ENCODE peak calls at places on chromosomes 1 and 21, in six cellular contexts. I is HFF-Myc, N is cardiac muscle cell, E is cardiac fibroblast, Q is type B pancreatic cell, O is AG04450. S is an unnamed sample.

GRCh38 chr1:66304128-66304527 is 229.8 kb upstream of the SGIP1 start:
- DNase-seq in O (no peak), I (no peak), E (no peak), N (no peak), Q (no peak), S (no peak)

GRCh38 chr1:187038789-187039188 is 210.0 kb downstream of the PLA2G4A start:
- DNase-seq in O (peak; percentile 7), I (no peak), Q (no peak), E (peak; percentile 54), N (no peak), S (no peak)

GRCh38 chr1:92711473-92712165 is 73.3 kb downstream of the EVI5 start:
- DNase-seq in N (no peak), E (no peak), I (no peak), Q (no peak), O (no peak), S (no peak)

GRCh38 chr1:18217398-18218043 is 109.9 kb downstream of the IGSF21 start:
- DNase-seq in Q (no peak), E (peak; percentile 5), I (no peak), N (peak; percentile 31), O (no peak), S (peak; percentile 28)

GRCh38 chr1:92502247-92502646 is 15.5 kb upstream of the GFI1 start:
- DNase-seq in N (no peak), I (no peak), E (peak; percentile 75), O (peak; percentile 7), Q (no peak), S (no peak)

GRCh38 chr1:117188268-117189108 is 22.2 kb downstream of the VTCN1 start:
- DNase-seq in O (no peak), Q (no peak), I (no peak), E (no peak), N (no peak), S (no peak)

GRCh38 chr1:204628868-204629267 is 56.7 kb downstream of the LRRN2 start:
- DNase-seq in N (no peak), Q (no peak), I (no peak), O (no peak), E (no peak), S (no peak)

GRCh38 chr1:183019126-183019740 is 4.0 kb upstream of the LAMC1 start:
- DNase-seq in Q (no peak), E (no peak), N (no peak), I (no peak), O (no peak), S (no peak)

GRCh38 chr1:42318601-42319000 is 16.4 kb downstream of the FOXJ3 start:
- DNase-seq in N (no peak), O (no peak), E (no peak), I (no peak), Q (no peak), S (no peak)

GRCh38 chr1:118201524-118201923 is 16.5 kb upstream of the SPAG17 start:
- DNase-seq in I (no peak), O (no peak), E (no peak), Q (no peak), N (no peak), S (no peak)

GRCh38 chr1:93349231-93350135 is 3.8 kb downstream of the DR1 start:
- DNase-seq in O (no peak), E (peak; percentile 52), I (no peak), Q (no peak), N (no peak), S (no peak)

GRCh38 chr21:29346771-29347170 is 48.0 kb downstream of the BACH1 start:
- DNase-seq in N (no peak), E (no peak), O (no peak), Q (no peak), I (no peak), S (no peak)

GRCh38 chr1:184366992-184367391 is 19.8 kb upstream of the C1orf21 start:
- DNase-seq in E (peak; percentile 82), I (no peak), Q (no peak), O (no peak), N (no peak), S (no peak)

GRCh38 chr1:179016694-179017382 is 8.9 kb upstream of the FAM20B start:
- DNase-seq in E (peak; percentile 90), Q (no peak), I (peak; percentile 87), N (no peak), O (peak; percentile 47), S (no peak)

GRCh38 chr1:218728994-218729393 is 383.9 kb downstream of the TGFB2 start:
- DNase-seq in O (no peak), Q (no peak), N (peak; percentile 74), I (no peak), E (no peak), S (no peak)

GRCh38 chr1:90494748-90495282 is 222.3 kb downstream of the BARHL2 start:
- DNase-seq in I (no peak), Q (no peak), E (no peak), O (no peak), N (no peak), S (no peak)

GRCh38 chr1:100445565-100445964 is 92.4 kb upstream of the GPR88 start:
- DNase-seq in N (no peak), O (no peak), E (no peak), I (no peak), Q (no peak), S (no peak)

GRCh38 chr21:32475162-32475812 is 62.8 kb downstream of the EVA1C start:
- DNase-seq in N (no peak), E (peak; percentile 86), Q (no peak), I (peak; percentile 15), O (no peak), S (no peak)

GRCh38 chr1:147768582-147768981 is 8.2 kb upstream of the GJA5 start:
- DNase-seq in Q (no peak), O (no peak), E (no peak), N (no peak), I (no peak), S (no peak)

GRCh38 chr1:107897428-107898339 is 67.3 kb downstream of the VAV3 start:
- DNase-seq in I (no peak), N (no peak), E (no peak), Q (no peak), O (no peak), S (no peak)

GRCh38 chr1:8078176-8078671 is 52.1 kb upstream of the ERRFI1 start:
- DNase-seq in O (no peak), E (peak; percentile 90), Q (no peak), I (no peak), N (no peak), S (no peak)

GRCh38 chr1:159177273-159177907 is 6.0 kb downstream of the CADM3 start:
- DNase-seq in Q (no peak), I (peak; percentile 43), N (peak; percentile 94), E (peak; percentile 75), O (peak; percentile 16), S (peak; percentile 70)

GRCh38 chr1:187933562-187934419 is 1105.0 kb downstream of the PLA2G4A start:
- DNase-seq in E (no peak), Q (no peak), N (no peak), O (no peak), I (no peak), S (no peak)

GRCh38 chr1:225866061-225866844 is 15.9 kb downstream of the TMEM63A start:
- DNase-seq in O (peak; percentile 30), N (no peak), I (no peak), Q (no peak), E (peak; percentile 78), S (peak; percentile 43)

DNA sequence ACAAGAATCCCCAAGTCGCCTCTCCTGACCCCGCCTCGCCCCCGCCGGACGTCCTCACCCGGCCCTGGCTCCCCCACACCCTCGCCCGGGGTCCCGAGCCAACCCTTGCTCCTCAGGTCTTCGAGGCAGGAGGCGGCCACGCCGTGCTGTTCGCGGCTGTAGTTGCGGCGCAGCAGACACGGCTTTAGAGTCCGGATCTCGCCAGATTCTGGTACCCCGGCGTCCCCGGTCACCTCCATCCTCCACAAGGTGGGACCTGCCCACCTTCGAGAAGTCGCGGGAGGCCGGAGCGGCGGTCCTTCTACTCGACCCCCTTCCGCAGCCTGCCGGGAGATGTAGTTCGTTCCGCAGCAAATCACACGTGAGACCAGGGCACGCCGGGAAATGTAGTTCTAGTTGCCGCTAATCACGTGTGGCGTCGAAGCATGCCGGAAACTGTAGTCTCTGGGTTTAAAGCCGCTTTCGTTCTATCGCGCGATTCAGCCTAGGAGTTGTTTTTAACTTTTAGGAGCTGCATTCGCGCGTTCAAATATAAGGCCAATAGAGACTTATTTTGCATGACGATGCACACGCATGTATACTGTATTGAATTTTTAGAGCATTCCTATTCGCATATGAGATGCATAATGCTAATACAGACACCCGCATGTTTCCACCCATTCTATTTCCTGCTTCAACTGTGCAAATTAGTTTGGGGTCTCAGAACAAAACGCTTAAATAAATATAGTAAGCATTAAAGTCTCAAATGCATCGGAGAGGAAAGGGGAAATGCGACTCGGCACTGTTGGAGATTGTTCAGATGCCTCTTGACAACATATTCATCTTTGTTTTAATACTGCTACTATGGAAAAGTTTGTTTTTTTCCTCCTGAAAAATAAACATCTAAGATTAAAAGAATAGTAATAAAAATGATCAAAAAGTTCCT is at the start of gene DFFA:
- DNase-seq in E (peak; percentile 97), O (peak; percentile 92), N (peak; percentile 98), Q (peak; percentile 92), I (peak; percentile 94), S (peak; percentile 91)
- TF ChIP-seq CTCF in E (no peak), O (no peak), N (no peak), Q (no peak), I (no peak), S (no peak)

GRCh38 chr1:115476616-115477015 is 138.6 kb upstream of the NGF start:
- DNase-seq in N (no peak), I (no peak), O (no peak), E (no peak), Q (peak; percentile 16), S (no peak)
- TF ChIP-seq CTCF in N (peak; percentile 20), I (peak; percentile 34), O (peak; percentile 33), E (no peak), Q (no peak), S (no peak)

GRCh38 chr1:44030606-44031050 is 634 bp downstream of the SLC6A9 start:
- DNase-seq in N (peak; percentile 85), I (no peak), E (peak; percentile 47), Q (peak; percentile 83), O (no peak), S (peak; percentile 66)
- TF ChIP-seq CTCF in N (peak; percentile 22), I (peak; percentile 6), E (no peak), Q (peak; percentile 46), O (peak; percentile 26), S (no peak)

GRCh38 chr1:53727461-53727860 is 11.5 kb downstream of the GLIS1 start:
- DNase-seq in E (no peak), N (no peak), Q (no peak), O (no peak), I (no peak), S (no peak)

GRCh38 chr1:53726009-53726600 is 12.9 kb downstream of the GLIS1 start:
- DNase-seq in E (no peak), I (no peak), O (no peak), Q (no peak), N (no peak), S (no peak)

GRCh38 chr1:53722025-53722424 is 16.9 kb downstream of the GLIS1 start:
- DNase-seq in O (no peak), E (peak; percentile 35), I (no peak), N (no peak), Q (no peak), S (no peak)

GRCh38 chr1:53728196-53728595 is 10.8 kb downstream of the GLIS1 start:
- DNase-seq in E (no peak), Q (no peak), O (no peak), N (no peak), I (no peak), S (no peak)

DNA sequence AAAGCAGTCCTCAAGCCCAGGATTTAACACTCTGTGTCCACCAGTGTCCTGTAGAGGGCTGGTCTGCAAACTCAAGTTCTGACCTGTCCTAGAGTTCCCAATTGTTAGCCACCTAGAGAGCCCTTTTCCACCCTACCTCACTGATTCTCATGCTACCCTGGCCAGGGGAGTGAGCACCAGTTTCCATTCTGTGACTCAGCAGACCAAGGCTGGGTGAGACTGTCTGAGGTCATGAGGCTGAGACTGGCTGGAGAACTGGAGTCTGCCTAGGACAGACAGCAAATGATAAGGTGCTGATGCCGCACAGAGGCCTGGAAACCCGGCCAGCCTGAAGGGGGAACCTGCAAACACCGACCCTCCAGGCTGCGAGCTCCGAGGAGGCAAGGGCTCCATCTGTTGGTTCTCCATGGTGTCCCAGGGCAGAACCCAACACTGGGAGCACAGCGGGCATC is 13.7 kb downstream of the GLIS1 start:
- DNase-seq in E (peak; percentile 52), Q (no peak), O (no peak), N (peak; percentile 84), I (no peak), S (no peak)
- TF ChIP-seq CTCF in E (peak; percentile 2), Q (peak; percentile 42), O (no peak), N (peak; percentile 31), I (no peak), S (no peak)

S was measured in GM20000.